ENCODE peak calls at places on chromosomes 16 and 17, in seven cellular contexts. One of them, this sample, is unnamed.

GRCh38 chr16:47687694-47688093 is 226.6 kb downstream of the PHKB start:
- DNase-seq in COR-L47: no peak
- DNase-seq in NCI-H2081: no peak
- DNase-seq in HAP-1: no peak
- DNase-seq in cardiac muscle cell: no peak
- DNase-seq in fibroblast of lung: peak
- DNase-seq in frontal cortex: no peak
- DNase-seq in this sample: no peak

GRCh38 chr17:48074322-48075054 is 26.3 kb downstream of the NFE2L1 start:
- DNase-seq in HAP-1: peak
- DNase-seq in fibroblast of lung: peak
- DNase-seq in NCI-H2081: peak
- DNase-seq in cardiac muscle cell: peak
- DNase-seq in COR-L47: peak
- DNase-seq in frontal cortex: no peak
- DNase-seq in this sample: peak

GRCh38 chr17:67687541-67687940 is 30.2 kb upstream of the NOL11 start:
- DNase-seq in fibroblast of lung: no peak
- DNase-seq in NCI-H2081: no peak
- DNase-seq in cardiac muscle cell: no peak
- DNase-seq in HAP-1: no peak
- DNase-seq in COR-L47: no peak
- DNase-seq in frontal cortex: no peak
- DNase-seq in this sample: no peak

GRCh38 chr17:48215583-48216139 is 108.1 kb downstream of the SNX11 start:
- DNase-seq in COR-L47: peak
- DNase-seq in NCI-H2081: peak
- DNase-seq in fibroblast of lung: peak
- DNase-seq in cardiac muscle cell: peak
- DNase-seq in frontal cortex: no peak
- DNase-seq in HAP-1: peak
- DNase-seq in this sample: peak

GRCh38 chr16:53605979-53606378 is 97.7 kb downstream of the RPGRIP1L start:
- DNase-seq in cardiac muscle cell: no peak
- DNase-seq in fibroblast of lung: no peak
- DNase-seq in frontal cortex: no peak
- DNase-seq in COR-L47: no peak
- DNase-seq in NCI-H2081: no peak
- DNase-seq in HAP-1: no peak
- DNase-seq in this sample: no peak

GRCh38 chr17:29071303-29071702 is 28.4 kb downstream of the PIPOX start:
- DNase-seq in COR-L47: no peak
- DNase-seq in cardiac muscle cell: no peak
- DNase-seq in fibroblast of lung: no peak
- DNase-seq in frontal cortex: no peak
- DNase-seq in HAP-1: no peak
- DNase-seq in NCI-H2081: no peak
- DNase-seq in this sample: no peak

GRCh38 chr16:66474750-66475199 is 47.7 kb downstream of the BEAN1 start:
- DNase-seq in NCI-H2081: peak
- DNase-seq in frontal cortex: no peak
- DNase-seq in HAP-1: no peak
- DNase-seq in fibroblast of lung: no peak
- DNase-seq in COR-L47: peak
- DNase-seq in cardiac muscle cell: no peak
- DNase-seq in this sample: peak

GRCh38 chr17:72751746-72752145 is 340.7 kb downstream of the SLC39A11 start:
- DNase-seq in frontal cortex: no peak
- DNase-seq in cardiac muscle cell: no peak
- DNase-seq in fibroblast of lung: no peak
- DNase-seq in NCI-H2081: no peak
- DNase-seq in HAP-1: no peak
- DNase-seq in COR-L47: no peak
- DNase-seq in this sample: no peak

GRCh38 chr16:86669937-86670772 is 91.8 kb downstream of the FOXL1 start:
- DNase-seq in COR-L47: no peak
- DNase-seq in NCI-H2081: no peak
- DNase-seq in cardiac muscle cell: no peak
- DNase-seq in HAP-1: no peak
- DNase-seq in fibroblast of lung: peak
- DNase-seq in frontal cortex: no peak
- DNase-seq in this sample: no peak

GRCh38 chr16:80618862-80619648 is 78.3 kb downstream of the DYNLRB2 start:
- DNase-seq in NCI-H2081: no peak
- DNase-seq in COR-L47: no peak
- DNase-seq in HAP-1: no peak
- DNase-seq in frontal cortex: no peak
- DNase-seq in cardiac muscle cell: no peak
- DNase-seq in fibroblast of lung: no peak
- DNase-seq in this sample: no peak

GRCh38 chr16:81405702-81406113 is 38.9 kb upstream of the CMIP start:
- DNase-seq in cardiac muscle cell: peak
- DNase-seq in HAP-1: peak
- DNase-seq in frontal cortex: no peak
- DNase-seq in fibroblast of lung: peak
- DNase-seq in NCI-H2081: no peak
- DNase-seq in COR-L47: no peak
- DNase-seq in this sample: no peak

GRCh38 chr17:8941520-8941919 is 24.0 kb downstream of the PIK3R5 start:
- DNase-seq in HAP-1: no peak
- DNase-seq in frontal cortex: no peak
- DNase-seq in fibroblast of lung: no peak
- DNase-seq in cardiac muscle cell: no peak
- DNase-seq in COR-L47: no peak
- DNase-seq in NCI-H2081: no peak
- DNase-seq in this sample: no peak

GRCh38 chr16:87607223-87607622 is 4.9 kb downstream of the JPH3 start:
- DNase-seq in HAP-1: no peak
- DNase-seq in cardiac muscle cell: no peak
- DNase-seq in COR-L47: no peak
- DNase-seq in NCI-H2081: no peak
- DNase-seq in frontal cortex: no peak
- DNase-seq in fibroblast of lung: no peak
- DNase-seq in this sample: no peak

GRCh38 chr16:79580465-79581200 is 19.9 kb downstream of the MAF start:
- DNase-seq in fibroblast of lung: no peak
- DNase-seq in COR-L47: no peak
- DNase-seq in frontal cortex: no peak
- DNase-seq in cardiac muscle cell: no peak
- DNase-seq in HAP-1: no peak
- DNase-seq in NCI-H2081: no peak
- DNase-seq in this sample: no peak

GRCh38 chr16:13919330-13919682 is 648 bp upstream of the ERCC4 start:
- DNase-seq in NCI-H2081: peak
- DNase-seq in fibroblast of lung: peak
- DNase-seq in frontal cortex: no peak
- DNase-seq in cardiac muscle cell: peak
- DNase-seq in HAP-1: peak
- DNase-seq in COR-L47: no peak
- DNase-seq in this sample: peak

GRCh38 chr16:24758373-24758772 is 28.9 kb downstream of the TNRC6A start:
- DNase-seq in fibroblast of lung: peak
- DNase-seq in COR-L47: no peak
- DNase-seq in cardiac muscle cell: peak
- DNase-seq in frontal cortex: no peak
- DNase-seq in NCI-H2081: no peak
- DNase-seq in HAP-1: peak
- DNase-seq in this sample: no peak

GRCh38 chr17:80899402-80900268 is 92.0 kb upstream of the CHMP6 start:
- DNase-seq in cardiac muscle cell: peak
- DNase-seq in frontal cortex: no peak
- DNase-seq in fibroblast of lung: no peak
- DNase-seq in HAP-1: peak
- DNase-seq in NCI-H2081: no peak
- DNase-seq in COR-L47: peak
- DNase-seq in this sample: peak

This sample was measured in NCI-H345.